ENCODE peak calls at places on chromosomes 1 and 21, in five cellular contexts. B, M, C, T and S are unnamed samples.

GRCh38 chr1:156804572-156805243 is 11.9 kb downstream of the SH2D2A start:
- DNase-seq in B (no peak), T (no peak), M (no peak), C (no peak), S (no peak)

GRCh38 chr1:54263601-54264226 is 63.7 kb downstream of the MRPL37 start:
- DNase-seq in T (no peak), M (peak; percentile 54), C (no peak), B (no peak), S (no peak)

GRCh38 chr1:225567789-225568188 is 85.1 kb downstream of the ENAH start:
- DNase-seq in B (no peak), C (no peak), M (no peak), T (peak; percentile 7), S (no peak)

GRCh38 chr1:151311589-151312331 is 15.5 kb downstream of the PI4KB start:
- DNase-seq in T (no peak), M (peak; percentile 78), B (peak; percentile 61), C (peak; percentile 76), S (no peak)

GRCh38 chr1:225940385-225941151 is 452 bp downstream of the LEFTY2 start:
- DNase-seq in B (no peak), C (no peak), M (peak; percentile 67), T (no peak), S (no peak)

GRCh38 chr1:7265771-7266371 is 480.6 kb downstream of the CAMTA1 start:
- DNase-seq in M (peak; percentile 95), T (no peak), B (no peak), C (peak; percentile 84), S (peak; percentile 5)

GRCh38 chr1:205604059-205604458 is 27.8 kb downstream of the ELK4 start:
- DNase-seq in T (no peak), M (no peak), C (no peak), B (no peak), S (no peak)

GRCh38 chr1:65674522-65674921 is 118.2 kb upstream of the PDE4B start:
- DNase-seq in B (no peak), C (no peak), M (no peak), T (no peak), S (no peak)

GRCh38 chr1:42927274-42927841 is 31.3 kb downstream of the SLC2A1 start:
- DNase-seq in T (no peak), C (no peak), B (no peak), M (no peak), S (no peak)

GRCh38 chr1:165228676-165229075 is 127.8 kb downstream of the LMX1A start:
- DNase-seq in C (no peak), B (no peak), M (no peak), T (no peak), S (no peak)

DNA sequence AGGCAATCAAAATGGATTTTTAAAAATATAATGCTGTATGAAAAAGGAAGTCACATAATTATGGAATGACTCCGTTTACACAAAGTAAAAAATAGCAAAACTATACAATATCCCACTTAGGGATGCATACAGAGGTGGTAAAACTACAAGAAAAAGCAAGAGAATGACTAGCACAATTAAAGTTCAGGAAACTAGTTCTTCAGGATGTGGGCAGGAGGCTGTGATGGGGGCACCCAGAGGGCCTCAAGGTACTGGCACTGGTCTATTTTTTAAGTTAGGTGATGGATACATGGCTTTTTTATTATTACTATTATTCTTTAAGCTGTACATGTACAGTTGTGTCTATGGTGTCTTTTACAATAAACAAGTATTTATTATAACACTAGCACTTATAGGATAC is 1.4 kb upstream of the ZC3H12A start:
- DNase-seq in T (no peak), M (no peak), C (no peak), B (no peak), S (peak; percentile 41)
- H3K4me3 ChIP-seq in T (no peak overlapping the region), M (peak overlapping the region; percentile 96), C (peak overlapping the region; percentile 87), B (peak overlapping the region; percentile 93), S (peak overlapping the region; percentile 90)

GRCh38 chr1:190001187-190001586 is 476.5 kb downstream of the BRINP3 start:
- DNase-seq in C (no peak), B (no peak), T (no peak), M (no peak), S (no peak)

GRCh38 chr1:190000365-190000872 is 477.2 kb downstream of the BRINP3 start:
- DNase-seq in C (no peak), B (no peak), T (no peak), M (no peak), S (no peak)
- H3K4me3 ChIP-seq in C (no peak overlapping the region), B (no peak overlapping the region), T (no peak overlapping the region), M (no peak overlapping the region), S (no peak overlapping the region)

GRCh38 chr21:46023126-46023985 is 41.8 kb downstream of the COL6A1 start:
- DNase-seq in M (no peak), B (no peak), T (no peak), C (no peak), S (no peak)

GRCh38 chr21:46021398-46021797 is 39.8 kb downstream of the COL6A1 start:
- DNase-seq in B (no peak), C (no peak), T (no peak), M (no peak), S (no peak)

GRCh38 chr21:46022551-46023107 is 41.1 kb downstream of the COL6A1 start:
- DNase-seq in B (no peak), C (no peak), M (no peak), T (no peak), S (no peak)

GRCh38 chr21:46020581-46020980 is 39.0 kb downstream of the COL6A1 start:
- DNase-seq in T (no peak), B (no peak), M (no peak), C (no peak), S (no peak)

GRCh38 chr21:46021978-46022544 is 40.5 kb downstream of the COL6A1 start:
- DNase-seq in T (no peak), M (no peak), B (peak; percentile 55), C (no peak), S (no peak)
- H3K4me3 ChIP-seq in T (no peak overlapping the region), M (no peak overlapping the region), B (peak overlapping the region; percentile 43), C (peak overlapping the region; percentile 7), S (no peak overlapping the region)

GRCh38 chr1:10967105-10967504 is 45.3 kb upstream of the TARDBP start:
- DNase-seq in T (no peak), B (no peak), C (no peak), M (no peak), S (no peak)

GRCh38 chr1:10966233-10966632 is 46.2 kb upstream of the TARDBP start:
- DNase-seq in C (no peak), T (peak; percentile 32), B (no peak), M (no peak), S (no peak)

GRCh38 chr1:10969267-10969970 is 43.0 kb upstream of the TARDBP start:
- DNase-seq in C (no peak), M (no peak), B (no peak), T (no peak), S (no peak)

GRCh38 chr1:10969971-10970332 is 42.5 kb upstream of the TARDBP start:
- DNase-seq in M (no peak), C (no peak), T (no peak), B (no peak), S (no peak)

DNA sequence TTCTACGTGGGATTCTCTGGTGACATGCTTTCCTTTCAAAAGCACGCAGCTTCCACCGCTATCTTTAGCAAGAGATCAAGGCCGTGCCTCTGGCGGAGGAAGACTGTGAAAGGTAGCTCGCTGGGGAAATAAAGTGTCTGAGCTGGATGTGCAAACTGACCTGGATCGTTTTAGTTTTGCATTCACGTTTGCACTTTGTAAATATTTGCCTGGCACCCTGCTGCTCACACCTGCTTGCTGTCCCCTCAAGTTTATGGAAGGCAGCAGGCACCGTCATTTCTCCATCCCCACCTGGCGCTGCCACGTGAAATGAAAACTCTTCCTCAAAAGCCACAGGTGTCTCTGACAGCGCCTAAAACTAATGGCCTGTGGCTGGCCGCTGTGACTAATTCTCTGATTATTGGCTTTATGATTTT is 44.0 kb upstream of the TARDBP start:
- DNase-seq in B (no peak), T (peak; percentile 22), C (no peak), M (no peak), S (no peak)
- H3K4me3 ChIP-seq in B (peak overlapping the region; percentile 13), T (peak overlapping the region; percentile 48), C (peak overlapping the region; percentile 48), M (peak overlapping the region; percentile 54), S (no peak overlapping the region)

GRCh38 chr1:51648180-51649109 is 31.6 kb downstream of the OSBPL9 start:
- DNase-seq in T (no peak), C (no peak), M (no peak), B (no peak), S (no peak)
- H3K4me3 ChIP-seq in T (no peak overlapping the region), C (no peak overlapping the region), M (no peak overlapping the region), B (no peak overlapping the region), S (no peak overlapping the region)

GRCh38 chr21:36700295-36700960 is 1.5 kb downstream of the SIM2 start:
- DNase-seq in T (no peak), B (no peak), C (no peak), M (no peak), S (no peak)
- H3K4me3 ChIP-seq in T (no peak overlapping the region), B (peak overlapping the region; percentile 51), C (peak overlapping the region; percentile 57), M (peak overlapping the region; percentile 56), S (no peak overlapping the region)